ENCODE peak calls at places on chromosomes 1 and 21, in nine cellular contexts. One of them, this sample, is unnamed.

GRCh38 chr1:207495816-207496792 is at the start of gene CR1:
- DNase-seq in mammary epithelial cell: no peak
- DNase-seq in endodermal cell: peak
- DNase-seq in right lobe of liver: peak
- DNase-seq in left lung: peak
- DNase-seq in GM23338: peak
- DNase-seq in ascending aorta: no peak
- DNase-seq in omental fat pad: no peak
- DNase-seq in AG04450: no peak
- DNase-seq in this sample: peak

GRCh38 chr1:193310569-193310968 is 124.2 kb upstream of the B3GALT2 start:
- DNase-seq in mammary epithelial cell: no peak
- DNase-seq in endodermal cell: no peak
- DNase-seq in right lobe of liver: no peak
- DNase-seq in left lung: no peak
- DNase-seq in GM23338: no peak
- DNase-seq in ascending aorta: no peak
- DNase-seq in omental fat pad: no peak
- DNase-seq in AG04450: no peak
- DNase-seq in this sample: no peak

GRCh38 chr1:234878288-234878687 is 250.3 kb downstream of the TOMM20 start:
- DNase-seq in mammary epithelial cell: no peak
- DNase-seq in endodermal cell: no peak
- DNase-seq in right lobe of liver: peak
- DNase-seq in left lung: no peak
- DNase-seq in GM23338: no peak
- DNase-seq in ascending aorta: no peak
- DNase-seq in omental fat pad: no peak
- DNase-seq in AG04450: no peak
- DNase-seq in this sample: no peak

GRCh38 chr1:185156321-185156853 is 366 bp downstream of the TRMT1L start:
- DNase-seq in mammary epithelial cell: no peak
- DNase-seq in endodermal cell: no peak
- DNase-seq in right lobe of liver: peak
- DNase-seq in left lung: no peak
- DNase-seq in GM23338: peak
- DNase-seq in ascending aorta: no peak
- DNase-seq in omental fat pad: no peak
- DNase-seq in AG04450: no peak
- DNase-seq in this sample: no peak

GRCh38 chr1:166079276-166079675 is 87.5 kb downstream of the FAM78B start:
- DNase-seq in mammary epithelial cell: no peak
- DNase-seq in endodermal cell: peak
- DNase-seq in right lobe of liver: no peak
- DNase-seq in left lung: no peak
- DNase-seq in GM23338: no peak
- DNase-seq in ascending aorta: no peak
- DNase-seq in omental fat pad: no peak
- DNase-seq in AG04450: no peak
- DNase-seq in this sample: no peak

GRCh38 chr1:202688401-202688800 is 21.9 kb downstream of the SYT2 start:
- DNase-seq in mammary epithelial cell: no peak
- DNase-seq in endodermal cell: no peak
- DNase-seq in right lobe of liver: no peak
- DNase-seq in left lung: no peak
- DNase-seq in GM23338: no peak
- DNase-seq in ascending aorta: no peak
- DNase-seq in omental fat pad: no peak
- DNase-seq in AG04450: no peak
- DNase-seq in this sample: no peak

GRCh38 chr1:229572286-229572685 is 13.8 kb upstream of the ABCB10 start:
- DNase-seq in mammary epithelial cell: no peak
- DNase-seq in endodermal cell: no peak
- DNase-seq in right lobe of liver: no peak
- DNase-seq in left lung: no peak
- DNase-seq in GM23338: no peak
- DNase-seq in ascending aorta: no peak
- DNase-seq in omental fat pad: no peak
- DNase-seq in AG04450: no peak
- DNase-seq in this sample: no peak

GRCh38 chr1:98278055-98278454 is 357.2 kb upstream of the DPYD start:
- DNase-seq in mammary epithelial cell: no peak
- DNase-seq in endodermal cell: no peak
- DNase-seq in right lobe of liver: no peak
- DNase-seq in left lung: no peak
- DNase-seq in GM23338: peak
- DNase-seq in ascending aorta: no peak
- DNase-seq in omental fat pad: no peak
- DNase-seq in AG04450: no peak
- DNase-seq in this sample: no peak

GRCh38 chr1:179938752-179939151 is 15.9 kb upstream of the CEP350 start:
- DNase-seq in mammary epithelial cell: no peak
- DNase-seq in endodermal cell: no peak
- DNase-seq in right lobe of liver: no peak
- DNase-seq in left lung: no peak
- DNase-seq in GM23338: no peak
- DNase-seq in ascending aorta: no peak
- DNase-seq in omental fat pad: no peak
- DNase-seq in AG04450: peak
- DNase-seq in this sample: no peak

GRCh38 chr1:12549106-12549459 is 68.9 kb downstream of the DHRS3 start:
- DNase-seq in mammary epithelial cell: no peak
- DNase-seq in endodermal cell: no peak
- DNase-seq in right lobe of liver: peak
- DNase-seq in left lung: peak
- DNase-seq in GM23338: no peak
- DNase-seq in ascending aorta: no peak
- DNase-seq in omental fat pad: no peak
- DNase-seq in AG04450: no peak
- DNase-seq in this sample: no peak

GRCh38 chr1:12547586-12548225 is 70.3 kb downstream of the DHRS3 start:
- DNase-seq in mammary epithelial cell: no peak
- DNase-seq in endodermal cell: no peak
- DNase-seq in right lobe of liver: no peak
- DNase-seq in left lung: peak
- DNase-seq in GM23338: no peak
- DNase-seq in ascending aorta: no peak
- DNase-seq in omental fat pad: no peak
- DNase-seq in AG04450: no peak
- DNase-seq in this sample: no peak

GRCh38 chr1:12551584-12551983 is 66.4 kb downstream of the DHRS3 start:
- DNase-seq in mammary epithelial cell: no peak
- DNase-seq in endodermal cell: no peak
- DNase-seq in right lobe of liver: no peak
- DNase-seq in left lung: no peak
- DNase-seq in GM23338: no peak
- DNase-seq in ascending aorta: no peak
- DNase-seq in omental fat pad: no peak
- DNase-seq in AG04450: no peak
- DNase-seq in this sample: no peak

GRCh38 chr1:12548279-12549105 is 69.5 kb downstream of the DHRS3 start:
- DNase-seq in mammary epithelial cell: no peak
- DNase-seq in endodermal cell: no peak
- DNase-seq in right lobe of liver: peak
- DNase-seq in left lung: peak
- DNase-seq in GM23338: no peak
- DNase-seq in ascending aorta: no peak
- DNase-seq in omental fat pad: no peak
- DNase-seq in AG04450: no peak
- DNase-seq in this sample: peak

DNA sequence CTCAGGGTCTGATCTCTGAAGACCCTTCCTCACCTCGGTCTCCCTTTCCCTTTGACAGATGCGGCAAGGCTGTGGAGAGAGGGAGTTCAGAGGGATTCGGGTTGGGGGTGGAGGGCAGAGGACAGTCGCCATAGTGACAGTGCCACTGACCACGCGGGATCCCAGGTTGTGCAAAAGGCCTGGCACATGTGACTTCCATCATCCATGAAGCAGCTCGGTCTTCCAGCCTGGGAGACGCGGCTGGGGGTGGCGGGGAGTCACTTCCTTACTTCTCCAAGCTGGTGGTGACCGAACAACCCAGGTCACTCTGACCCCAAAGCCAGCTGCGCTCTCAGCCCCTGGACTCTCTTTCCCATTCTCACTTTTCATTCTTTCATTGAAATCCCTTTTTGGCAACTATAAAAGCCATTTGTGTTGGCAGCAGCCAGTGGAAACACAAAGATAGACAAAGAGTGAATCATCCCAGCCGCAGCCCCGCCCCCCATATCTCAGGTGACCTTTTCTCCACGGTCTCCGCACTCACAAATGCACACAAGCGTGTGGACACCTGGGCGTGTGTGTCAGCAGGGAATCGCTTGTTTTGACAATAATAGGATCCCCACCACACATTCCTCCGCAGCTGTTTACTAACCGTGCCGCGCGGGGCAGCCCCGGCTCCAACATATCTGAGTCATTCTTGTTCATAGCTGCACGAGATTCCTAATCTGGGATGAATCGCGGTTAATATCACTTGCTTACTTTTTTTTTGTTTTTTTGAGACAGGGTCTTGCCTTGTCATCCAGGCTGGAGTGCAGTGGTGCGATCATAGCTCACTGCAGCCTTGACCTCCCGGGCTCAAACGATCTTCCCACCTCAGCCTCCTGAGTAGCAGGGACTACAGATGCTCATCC is 68.3 kb downstream of the DHRS3 start:
- DNase-seq in mammary epithelial cell: peak
- DNase-seq in endodermal cell: no peak
- DNase-seq in right lobe of liver: peak
- DNase-seq in left lung: peak
- DNase-seq in GM23338: no peak
- DNase-seq in ascending aorta: peak
- DNase-seq in omental fat pad: peak
- DNase-seq in AG04450: peak
- DNase-seq in this sample: no peak
- TF ChIP-seq CTCF in mammary epithelial cell: no peak
- TF ChIP-seq CTCF in endodermal cell: no peak
- TF ChIP-seq CTCF in right lobe of liver: no peak
- TF ChIP-seq CTCF in left lung: no peak
- TF ChIP-seq CTCF in GM23338: no peak
- TF ChIP-seq CTCF in ascending aorta: no peak
- TF ChIP-seq CTCF in omental fat pad: no peak
- TF ChIP-seq CTCF in AG04450: no peak
- TF ChIP-seq CTCF in this sample: no peak

DNA sequence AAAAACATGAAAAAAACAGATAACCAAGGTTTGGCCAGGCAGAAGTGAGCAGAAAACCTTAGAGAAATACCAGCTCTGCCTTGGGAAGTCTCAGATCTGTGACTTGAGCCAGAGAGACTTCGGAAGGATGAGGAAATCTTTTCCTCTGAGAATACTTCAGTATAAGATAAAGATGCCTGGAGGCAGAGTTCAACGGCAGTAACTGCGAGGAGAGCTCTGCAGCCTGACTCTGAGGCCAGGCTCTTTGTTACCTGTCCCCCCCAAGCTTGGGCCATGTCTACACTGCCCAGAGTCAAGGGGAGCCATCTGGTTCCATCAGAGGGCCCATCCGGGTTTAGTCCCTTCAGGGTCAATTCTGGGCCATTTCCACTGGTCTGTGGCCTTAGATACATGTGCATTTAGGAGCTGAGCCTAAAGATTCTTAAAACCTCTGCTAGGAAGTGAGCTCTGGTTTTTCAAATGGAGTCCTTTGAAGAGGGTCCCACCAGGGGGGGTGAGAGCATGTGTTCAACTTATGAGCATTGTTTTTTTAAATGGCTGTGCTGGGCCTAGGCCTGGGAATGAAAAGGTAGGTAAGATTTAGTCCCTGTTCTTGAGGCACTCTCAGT is 8.7 kb downstream of the KIRREL1 start:
- DNase-seq in mammary epithelial cell: peak
- DNase-seq in endodermal cell: no peak
- DNase-seq in right lobe of liver: no peak
- DNase-seq in left lung: no peak
- DNase-seq in GM23338: peak
- DNase-seq in ascending aorta: no peak
- DNase-seq in omental fat pad: no peak
- DNase-seq in AG04450: no peak
- DNase-seq in this sample: no peak
- TF ChIP-seq CTCF in mammary epithelial cell: no peak
- TF ChIP-seq CTCF in endodermal cell: peak
- TF ChIP-seq CTCF in right lobe of liver: no peak
- TF ChIP-seq CTCF in left lung: no peak
- TF ChIP-seq CTCF in GM23338: peak
- TF ChIP-seq CTCF in ascending aorta: no peak
- TF ChIP-seq CTCF in omental fat pad: no peak
- TF ChIP-seq CTCF in AG04450: peak
- TF ChIP-seq CTCF in this sample: no peak

GRCh38 chr1:212700597-212700891 is 904 bp upstream of the BATF3 start:
- DNase-seq in mammary epithelial cell: no peak
- DNase-seq in endodermal cell: no peak
- DNase-seq in right lobe of liver: no peak
- DNase-seq in left lung: no peak
- DNase-seq in GM23338: no peak
- DNase-seq in ascending aorta: no peak
- DNase-seq in omental fat pad: no peak
- DNase-seq in AG04450: no peak
- DNase-seq in this sample: no peak

GRCh38 chr1:212701910-212702309 is 2.3 kb upstream of the BATF3 start:
- DNase-seq in mammary epithelial cell: no peak
- DNase-seq in endodermal cell: peak
- DNase-seq in right lobe of liver: no peak
- DNase-seq in left lung: no peak
- DNase-seq in GM23338: no peak
- DNase-seq in ascending aorta: no peak
- DNase-seq in omental fat pad: no peak
- DNase-seq in AG04450: no peak
- DNase-seq in this sample: no peak

GRCh38 chr1:212699839-212700596 is at the start of gene BATF3:
- DNase-seq in mammary epithelial cell: no peak
- DNase-seq in endodermal cell: peak
- DNase-seq in right lobe of liver: peak
- DNase-seq in left lung: peak
- DNase-seq in GM23338: peak
- DNase-seq in ascending aorta: peak
- DNase-seq in omental fat pad: peak
- DNase-seq in AG04450: no peak
- DNase-seq in this sample: peak

GRCh38 chr1:212702672-212703071 is 3.0 kb upstream of the BATF3 start:
- DNase-seq in mammary epithelial cell: no peak
- DNase-seq in endodermal cell: peak
- DNase-seq in right lobe of liver: no peak
- DNase-seq in left lung: no peak
- DNase-seq in GM23338: no peak
- DNase-seq in ascending aorta: no peak
- DNase-seq in omental fat pad: no peak
- DNase-seq in AG04450: no peak
- DNase-seq in this sample: no peak

GRCh38 chr1:212700892-212701819 is 1.5 kb upstream of the BATF3 start:
- DNase-seq in mammary epithelial cell: no peak
- DNase-seq in endodermal cell: peak
- DNase-seq in right lobe of liver: peak
- DNase-seq in left lung: peak
- DNase-seq in GM23338: peak
- DNase-seq in ascending aorta: peak
- DNase-seq in omental fat pad: peak
- DNase-seq in AG04450: peak
- DNase-seq in this sample: no peak
- TF ChIP-seq CTCF in mammary epithelial cell: no peak
- TF ChIP-seq CTCF in endodermal cell: peak
- TF ChIP-seq CTCF in right lobe of liver: peak
- TF ChIP-seq CTCF in left lung: no peak
- TF ChIP-seq CTCF in GM23338: no peak
- TF ChIP-seq CTCF in ascending aorta: no peak
- TF ChIP-seq CTCF in omental fat pad: no peak
- TF ChIP-seq CTCF in AG04450: peak
- TF ChIP-seq CTCF in this sample: peak

GRCh38 chr21:26965567-26966359 is 1.1 kb downstream of the ADAMTS5 start:
- DNase-seq in mammary epithelial cell: peak
- DNase-seq in endodermal cell: peak
- DNase-seq in right lobe of liver: peak
- DNase-seq in left lung: no peak
- DNase-seq in GM23338: peak
- DNase-seq in ascending aorta: peak
- DNase-seq in omental fat pad: peak
- DNase-seq in AG04450: no peak
- DNase-seq in this sample: no peak
- TF ChIP-seq CTCF in mammary epithelial cell: peak
- TF ChIP-seq CTCF in endodermal cell: peak
- TF ChIP-seq CTCF in right lobe of liver: peak
- TF ChIP-seq CTCF in left lung: no peak
- TF ChIP-seq CTCF in GM23338: peak
- TF ChIP-seq CTCF in ascending aorta: no peak
- TF ChIP-seq CTCF in omental fat pad: no peak
- TF ChIP-seq CTCF in AG04450: peak
- TF ChIP-seq CTCF in this sample: no peak